ENCODE peak calls at places on chromosomes 6 and 20, in six cellular contexts. V, F, I, A, C and O are unnamed samples.

GRCh38 chr6:79601020-79601609 is 30.0 kb upstream of the SH3BGRL2 start:
- DNase-seq in V (no peak), F (no peak), I (no peak), C (no peak), A (no peak), O (no peak)

GRCh38 chr6:126072172-126072571 is 85.8 kb downstream of the TRMT11 start:
- DNase-seq in C (no peak), A (no peak), I (no peak), F (no peak), V (no peak), O (no peak)

GRCh38 chr20:10696650-10697049 is 22.9 kb upstream of the JAG1 start:
- DNase-seq in I (no peak), F (no peak), A (no peak), C (no peak), V (peak; percentile 31), O (peak; percentile 38)

GRCh38 chr6:105592329-105592728 is 189.4 kb upstream of the PREP start:
- DNase-seq in V (no peak), F (no peak), I (no peak), A (no peak), C (peak; percentile 54), O (no peak)

GRCh38 chr6:117338567-117338966 is 73.2 kb downstream of the VGLL2 start:
- DNase-seq in V (no peak), A (no peak), I (no peak), C (no peak), F (no peak), O (no peak)

GRCh38 chr6:169171951-169172350 is 81.7 kb downstream of the THBS2 start:
- DNase-seq in V (no peak), F (peak; percentile 63), C (no peak), A (no peak), I (no peak), O (no peak)

GRCh38 chr6:104766601-104767000 is 93.1 kb downstream of the HACE1 start:
- DNase-seq in F (no peak), A (no peak), V (no peak), I (no peak), C (no peak), O (no peak)

GRCh38 chr20:44423480-44423879 is 52.2 kb upstream of the TTPAL start:
- DNase-seq in F (no peak), A (no peak), C (no peak), V (no peak), I (no peak), O (no peak)

GRCh38 chr6:19380287-19380686 is 456.9 kb upstream of the ID4 start:
- DNase-seq in V (no peak), I (no peak), F (peak; percentile 14), C (no peak), A (no peak), O (no peak)

GRCh38 chr6:11656486-11656885 is 118.9 kb downstream of the TMEM170B start:
- DNase-seq in V (no peak), I (no peak), A (no peak), C (no peak), F (no peak), O (no peak)

GRCh38 chr6:169216830-169217229 is 36.8 kb downstream of the THBS2 start:
- DNase-seq in C (no peak), F (no peak), I (no peak), V (no peak), A (no peak), O (no peak)

GRCh38 chr6:56927538-56928453 is 27.1 kb upstream of the BEND6 start:
- DNase-seq in C (no peak), F (peak; percentile 30), V (peak; percentile 61), A (no peak), I (no peak), O (peak; percentile 40)

GRCh38 chr6:88380083-88380482 is 213.9 kb upstream of the CNR1 start:
- DNase-seq in F (peak; percentile 72), V (no peak), C (no peak), I (no peak), A (no peak), O (peak; percentile 41)

GRCh38 chr20:47208534-47209174 is 147.8 kb downstream of the ZMYND8 start:
- DNase-seq in V (no peak), A (no peak), I (no peak), C (no peak), F (no peak), O (no peak)